ENCODE peak calls at places on chromosomes 4 and X, in six cellular contexts. X, K, V, T, C and D are unnamed samples.

GRCh38 chrX:40504801-40505605 is 75.8 kb upstream of the ATP6AP2 start:
- DNase-seq in X (no peak), K (no peak), V (no peak), T (peak), C (no peak), D (no peak)

GRCh38 chrX:153773741-153774575 is 6.9 kb upstream of the SRPK3 start:
- DNase-seq in X (no peak), K (no peak), V (no peak), T (no peak), C (peak), D (peak)

GRCh38 chrX:24204331-24204730 is 54.8 kb downstream of the ZFX start:
- DNase-seq in X (no peak), K (no peak), V (no peak), T (peak), C (no peak), D (no peak)

GRCh38 chr4:179695175-179695574 is 2252.9 kb upstream of the AGA start:
- DNase-seq in X (no peak), K (no peak), V (no peak), T (peak), C (no peak), D (no peak)

GRCh38 chrX:1283750-1284149 is 15.1 kb downstream of the CSF2RA start:
- DNase-seq in X (no peak), K (no peak), V (no peak), T (no peak), C (no peak), D (no peak)

GRCh38 chrX:41148553-41148952 is 63.3 kb downstream of the USP9X start:
- DNase-seq in X (no peak), K (no peak), V (no peak), T (peak), C (no peak), D (no peak)

GRCh38 chr4:136750898-136751297 is 781.4 kb downstream of the PCDH18 start:
- DNase-seq in X (no peak), K (no peak), V (no peak), T (peak), C (no peak), D (no peak)

GRCh38 chr4:139609647-139610046 is 53.6 kb upstream of the SETD7 start:
- DNase-seq in X (no peak), K (no peak), V (no peak), T (peak), C (no peak), D (no peak)

GRCh38 chr4:186651624-186652023 is 72.0 kb downstream of the FAT1 start:
- DNase-seq in X (no peak), K (peak), V (no peak), T (no peak), C (peak), D (peak)

GRCh38 chr4:83585982-83586508 is 50.1 kb downstream of the GPAT3 start:
- DNase-seq in X (no peak), K (no peak), V (no peak), T (no peak), C (no peak), D (no peak)

GRCh38 chr4:82606622-82607021 is 44.8 kb upstream of the TMEM150C start:
- DNase-seq in X (no peak), K (no peak), V (no peak), T (no peak), C (no peak), D (no peak)

GRCh38 chrX:6184900-6185515 is 43.7 kb downstream of the NLGN4X start:
- DNase-seq in X (no peak), K (no peak), V (no peak), T (no peak), C (no peak), D (peak)

GRCh38 chr4:150582101-150582565 is at the start of gene MAB21L2:
- DNase-seq in X (no peak), K (no peak), V (no peak), T (peak), C (no peak), D (no peak)

GRCh38 chrX:13691845-13692334 is 3.0 kb downstream of the RAB9A start:
- DNase-seq in X (no peak), K (no peak), V (peak), T (no peak), C (no peak), D (peak)

GRCh38 chr4:77432702-77433101 is 172.9 kb upstream of the CXCL13 start:
- DNase-seq in X (no peak), K (no peak), V (no peak), T (no peak), C (no peak), D (peak)

GRCh38 chrX:78712381-78712780 is 35.1 kb upstream of the LPAR4 start:
- DNase-seq in X (no peak), K (no peak), V (no peak), T (no peak), C (no peak), D (no peak)

GRCh38 chrX:36957425-36958328 is 50.5 kb upstream of the FAM47C start:
- DNase-seq in X (no peak), K (peak), V (no peak), T (no peak), C (peak), D (peak)

GRCh38 chr4:18869166-18869565 is 847.6 kb upstream of the LCORL start:
- DNase-seq in X (no peak), K (no peak), V (no peak), T (no peak), C (no peak), D (no peak)

GRCh38 chr4:8314691-8315255 is 45.2 kb downstream of the HTRA3 start:
- DNase-seq in X (no peak), K (no peak), V (no peak), T (no peak), C (peak), D (peak)

GRCh38 chrX:31268359-31268758 is 196.5 kb upstream of the FTHL17 start:
- DNase-seq in X (no peak), K (no peak), V (no peak), T (peak), C (no peak), D (no peak)

GRCh38 chr4:137408527-137409177 is 123.6 kb downstream of the PCDH18 start:
- DNase-seq in X (no peak), K (no peak), V (no peak), T (no peak), C (no peak), D (no peak)

GRCh38 chr4:109947457-109947856 is 34.8 kb downstream of the EGF start:
- DNase-seq in X (no peak), K (no peak), V (no peak), T (peak), C (no peak), D (no peak)

GRCh38 chrX:85108165-85108564 is 104.5 kb downstream of the APOOL start:
- DNase-seq in X (no peak), K (no peak), V (no peak), T (no peak), C (no peak), D (no peak)

GRCh38 chr4:74504212-74504611 is 59.3 kb downstream of the AREG start:
- DNase-seq in X (no peak), K (no peak), V (no peak), T (peak), C (no peak), D (no peak)

GRCh38 chr4:116358633-116359222 is 726.6 kb downstream of the TRAM1L1 start:
- DNase-seq in X (peak), K (no peak), V (no peak), T (peak), C (peak), D (peak)

GRCh38 chr4:80192937-80193336 is 4.4 kb upstream of the PRDM8 start:
- DNase-seq in X (no peak), K (no peak), V (no peak), T (peak), C (no peak), D (no peak)
- H3K27ac ChIP-seq in X (no peak), K (no peak), V (no peak), T (no peak), C (no peak), D (no peak)

GRCh38 chrX:134894373-134894895 is 96.4 kb upstream of the SMIM10 start:
- DNase-seq in X (no peak), K (no peak), V (no peak), T (no peak), C (no peak), D (no peak)

GRCh38 chrX:134896194-134896593 is 94.6 kb upstream of the SMIM10 start:
- DNase-seq in X (no peak), K (no peak), V (no peak), T (no peak), C (no peak), D (no peak)

GRCh38 chrX:134895785-134896184 is 95.0 kb upstream of the SMIM10 start:
- DNase-seq in X (no peak), K (no peak), V (no peak), T (no peak), C (no peak), D (no peak)

DNA sequence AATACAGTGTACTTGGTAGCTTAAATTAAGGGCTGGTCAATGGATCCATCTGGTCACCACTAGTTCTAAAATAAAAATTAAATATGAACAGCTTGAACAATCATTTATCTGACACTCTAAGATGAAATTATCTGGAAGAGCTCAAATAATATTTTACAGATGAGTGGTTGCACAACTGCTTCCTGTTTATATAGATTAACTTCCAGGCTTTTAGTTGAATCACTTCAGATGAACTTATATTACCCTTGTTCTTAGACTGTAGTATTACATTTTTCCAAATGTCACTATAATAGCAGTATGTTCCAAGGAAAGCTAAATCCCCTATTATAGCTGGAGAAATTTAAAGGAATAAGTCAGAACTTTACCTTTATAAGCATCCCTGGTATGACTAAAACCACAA is 92.3 kb upstream of the SMIM10 start:
- DNase-seq in X (no peak), K (no peak), V (no peak), T (peak), C (no peak), D (no peak)
- H3K27ac ChIP-seq in X (peak), K (no peak), V (no peak), T (no peak), C (no peak), D (no peak)

DNA sequence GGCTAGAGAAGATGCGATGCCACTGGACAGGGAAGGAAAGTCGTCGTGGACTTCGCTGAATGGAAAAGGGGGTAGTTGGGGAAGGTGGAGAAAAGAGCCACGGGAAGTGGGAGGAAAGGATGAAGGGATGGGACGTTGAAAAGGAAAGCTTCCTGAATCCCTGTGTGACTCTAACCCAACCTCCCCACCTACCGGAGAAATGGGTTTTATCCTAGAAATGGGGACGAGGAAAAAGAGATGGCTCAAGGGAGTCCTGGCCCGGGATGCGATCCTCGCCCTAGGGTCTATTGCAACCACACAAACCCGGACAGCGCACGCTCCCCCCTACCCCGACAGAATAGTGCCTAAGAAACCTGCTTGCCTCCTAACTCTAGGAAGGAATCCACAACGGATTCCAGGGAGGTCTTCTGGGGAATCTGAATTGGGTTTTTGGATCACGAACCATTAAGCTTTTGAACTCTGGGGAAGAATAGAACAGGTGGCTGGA is 738 bp upstream of the TSPAN5 start:
- DNase-seq in X (no peak), K (peak), V (no peak), T (peak), C (no peak), D (no peak)
- H3K27ac ChIP-seq in X (peak), K (peak), V (no peak), T (peak), C (peak), D (no peak)

GRCh38 chr4:94307231-94307840 is 35.3 kb downstream of the HPGDS start:
- DNase-seq in X (no peak), K (no peak), V (no peak), T (no peak), C (no peak), D (no peak)
- H3K27ac ChIP-seq in X (no peak), K (no peak), V (no peak), T (no peak), C (no peak), D (no peak)

GRCh38 chr4:126097155-126097554 is 782.4 kb downstream of the FAT4 start:
- DNase-seq in X (no peak), K (no peak), V (no peak), T (no peak), C (no peak), D (no peak)
- H3K27ac ChIP-seq in X (no peak), K (no peak), V (no peak), T (no peak), C (no peak), D (no peak)

DNA sequence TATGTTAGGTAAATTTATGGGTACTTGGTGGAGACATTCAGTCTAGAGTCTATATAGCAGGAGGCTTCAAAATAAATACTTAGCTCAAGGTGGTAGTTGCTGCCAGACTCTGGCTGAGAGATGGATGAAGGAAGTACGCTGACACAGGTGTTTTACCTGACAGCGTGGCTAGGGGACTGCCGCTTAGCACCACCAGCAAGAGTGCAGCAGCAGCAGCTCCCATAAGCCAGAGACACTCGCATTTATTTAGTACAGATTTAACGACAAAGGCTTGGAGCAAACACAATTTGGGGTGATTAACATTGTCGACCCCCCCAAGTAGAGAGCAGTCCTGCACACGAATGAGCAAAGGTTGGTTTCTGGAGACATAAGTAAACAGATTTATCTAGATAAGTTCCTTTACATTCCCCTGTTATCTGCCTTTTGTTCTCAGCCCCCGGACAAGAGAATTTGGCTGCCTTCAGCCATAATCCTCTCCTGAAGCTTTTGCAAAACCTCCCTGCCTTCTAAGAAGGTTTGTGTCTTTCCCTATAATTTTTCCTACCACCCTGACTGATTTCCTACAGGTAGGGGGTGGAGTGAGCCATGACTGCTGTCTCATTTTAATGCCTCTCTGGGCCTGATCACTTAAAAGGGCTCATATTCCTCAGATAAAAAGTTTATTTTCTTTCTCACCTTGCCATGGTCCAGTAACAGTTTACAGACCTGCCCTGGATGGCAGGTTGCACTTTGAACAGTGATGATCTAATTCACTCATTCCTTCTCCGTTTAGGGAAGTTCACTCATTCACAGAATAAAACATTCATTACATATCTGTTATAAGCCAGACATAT is 64.6 kb downstream of the RHOH start:
- DNase-seq in X (no peak), K (no peak), V (no peak), T (no peak), C (no peak), D (no peak)
- H3K27ac ChIP-seq in X (no peak), K (no peak), V (no peak), T (no peak), C (no peak), D (no peak)